ENCODE peak calls at places on chromosomes 5 and 9, in ten cellular contexts. One of them, this sample, is unnamed.

GRCh38 chr9:17349816-17350215 is 215.0 kb downstream of the CNTLN start:
- DNase-seq in left ventricle myocardium inferior: no peak
- DNase-seq in fibroblast of mammary gland: peak; percentile 14
- DNase-seq in omental fat pad: no peak
- DNase-seq in uterus: no peak
- DNase-seq in choroid plexus epithelial cell: peak; percentile 66
- DNase-seq in activated B cell treated with CpG ODN at 0.5 μM for 24 hours: no peak
- DNase-seq in Calu3: no peak
- DNase-seq in AG10803: peak; percentile 70
- DNase-seq in brain microvascular endothelial cell: peak; percentile 27
- DNase-seq in this sample: no peak

GRCh38 chr5:73419414-73420390 is 28.9 kb downstream of the FOXD1 start:
- DNase-seq in left ventricle myocardium inferior: no peak
- DNase-seq in fibroblast of mammary gland: peak; percentile 50
- DNase-seq in omental fat pad: no peak
- DNase-seq in uterus: no peak
- DNase-seq in choroid plexus epithelial cell: peak; percentile 97
- DNase-seq in activated B cell treated with CpG ODN at 0.5 μM for 24 hours: no peak
- DNase-seq in Calu3: no peak
- DNase-seq in AG10803: peak; percentile 81
- DNase-seq in brain microvascular endothelial cell: peak; percentile 45
- DNase-seq in this sample: peak; percentile 27

GRCh38 chr5:169629847-169630548 is 7.1 kb upstream of the DOCK2 start:
- DNase-seq in left ventricle myocardium inferior: no peak
- DNase-seq in fibroblast of mammary gland: peak; percentile 89
- DNase-seq in omental fat pad: no peak
- DNase-seq in uterus: no peak
- DNase-seq in choroid plexus epithelial cell: peak; percentile 83
- DNase-seq in activated B cell treated with CpG ODN at 0.5 μM for 24 hours: no peak
- DNase-seq in Calu3: no peak
- DNase-seq in AG10803: peak; percentile 90
- DNase-seq in brain microvascular endothelial cell: peak; percentile 86
- DNase-seq in this sample: no peak

GRCh38 chr5:9015250-9015936 is 530.5 kb downstream of the SEMA5A start:
- DNase-seq in left ventricle myocardium inferior: no peak
- DNase-seq in fibroblast of mammary gland: peak; percentile 14
- DNase-seq in omental fat pad: no peak
- DNase-seq in uterus: no peak
- DNase-seq in choroid plexus epithelial cell: peak; percentile 88
- DNase-seq in activated B cell treated with CpG ODN at 0.5 μM for 24 hours: no peak
- DNase-seq in Calu3: no peak
- DNase-seq in AG10803: peak; percentile 80
- DNase-seq in brain microvascular endothelial cell: peak; percentile 57
- DNase-seq in this sample: no peak

GRCh38 chr5:162372265-162372664 is 304.7 kb downstream of the GABRG2 start:
- DNase-seq in left ventricle myocardium inferior: no peak
- DNase-seq in fibroblast of mammary gland: no peak
- DNase-seq in omental fat pad: no peak
- DNase-seq in uterus: no peak
- DNase-seq in choroid plexus epithelial cell: no peak
- DNase-seq in activated B cell treated with CpG ODN at 0.5 μM for 24 hours: no peak
- DNase-seq in Calu3: no peak
- DNase-seq in AG10803: no peak
- DNase-seq in brain microvascular endothelial cell: no peak
- DNase-seq in this sample: no peak

GRCh38 chr9:36450110-36450732 is 50.2 kb upstream of the RNF38 start:
- DNase-seq in left ventricle myocardium inferior: no peak
- DNase-seq in fibroblast of mammary gland: peak; percentile 65
- DNase-seq in omental fat pad: no peak
- DNase-seq in uterus: no peak
- DNase-seq in choroid plexus epithelial cell: peak; percentile 73
- DNase-seq in activated B cell treated with CpG ODN at 0.5 μM for 24 hours: no peak
- DNase-seq in Calu3: peak; percentile 2
- DNase-seq in AG10803: peak; percentile 57
- DNase-seq in brain microvascular endothelial cell: peak; percentile 12
- DNase-seq in this sample: no peak

GRCh38 chr5:75040973-75041372 is 11.4 kb downstream of the GCNT4 start:
- DNase-seq in left ventricle myocardium inferior: no peak
- DNase-seq in fibroblast of mammary gland: peak; percentile 63
- DNase-seq in omental fat pad: no peak
- DNase-seq in uterus: no peak
- DNase-seq in choroid plexus epithelial cell: peak; percentile 68
- DNase-seq in activated B cell treated with CpG ODN at 0.5 μM for 24 hours: no peak
- DNase-seq in Calu3: no peak
- DNase-seq in AG10803: peak; percentile 84
- DNase-seq in brain microvascular endothelial cell: peak; percentile 28
- DNase-seq in this sample: no peak

GRCh38 chr5:116032094-116032517 is at the start of gene ARL14EPL:
- DNase-seq in left ventricle myocardium inferior: peak; percentile 14
- DNase-seq in fibroblast of mammary gland: peak; percentile 90
- DNase-seq in omental fat pad: peak; percentile 27
- DNase-seq in uterus: peak; percentile 15
- DNase-seq in choroid plexus epithelial cell: peak; percentile 97
- DNase-seq in activated B cell treated with CpG ODN at 0.5 μM for 24 hours: no peak
- DNase-seq in Calu3: peak; percentile 83
- DNase-seq in AG10803: peak; percentile 71
- DNase-seq in brain microvascular endothelial cell: peak; percentile 94
- DNase-seq in this sample: no peak

GRCh38 chr9:95023217-95024003 is 294.1 kb downstream of the FANCC start:
- DNase-seq in left ventricle myocardium inferior: peak; percentile 52
- DNase-seq in fibroblast of mammary gland: peak; percentile 93
- DNase-seq in omental fat pad: no peak
- DNase-seq in uterus: no peak
- DNase-seq in choroid plexus epithelial cell: peak; percentile 82
- DNase-seq in activated B cell treated with CpG ODN at 0.5 μM for 24 hours: no peak
- DNase-seq in Calu3: peak; percentile 57
- DNase-seq in AG10803: peak; percentile 83
- DNase-seq in brain microvascular endothelial cell: peak; percentile 88
- DNase-seq in this sample: no peak

GRCh38 chr9:107337676-107338590 is 54.9 kb downstream of the RAD23B start:
- DNase-seq in left ventricle myocardium inferior: no peak
- DNase-seq in fibroblast of mammary gland: peak; percentile 74
- DNase-seq in omental fat pad: no peak
- DNase-seq in uterus: peak; percentile 29
- DNase-seq in choroid plexus epithelial cell: no peak
- DNase-seq in activated B cell treated with CpG ODN at 0.5 μM for 24 hours: no peak
- DNase-seq in Calu3: no peak
- DNase-seq in AG10803: peak; percentile 62
- DNase-seq in brain microvascular endothelial cell: no peak
- DNase-seq in this sample: no peak

GRCh38 chr9:8600914-8601680 is 801.5 kb upstream of the DMAC1 start:
- DNase-seq in left ventricle myocardium inferior: no peak
- DNase-seq in fibroblast of mammary gland: peak; percentile 23
- DNase-seq in omental fat pad: no peak
- DNase-seq in uterus: no peak
- DNase-seq in choroid plexus epithelial cell: no peak
- DNase-seq in activated B cell treated with CpG ODN at 0.5 μM for 24 hours: no peak
- DNase-seq in Calu3: no peak
- DNase-seq in AG10803: no peak
- DNase-seq in brain microvascular endothelial cell: no peak
- DNase-seq in this sample: no peak

GRCh38 chr5:32538031-32538547 is 47.3 kb upstream of the SUB1 start:
- DNase-seq in left ventricle myocardium inferior: peak; percentile 62
- DNase-seq in fibroblast of mammary gland: no peak
- DNase-seq in omental fat pad: no peak
- DNase-seq in uterus: no peak
- DNase-seq in choroid plexus epithelial cell: no peak
- DNase-seq in activated B cell treated with CpG ODN at 0.5 μM for 24 hours: peak; percentile 33
- DNase-seq in Calu3: no peak
- DNase-seq in AG10803: no peak
- DNase-seq in brain microvascular endothelial cell: no peak
- DNase-seq in this sample: no peak

GRCh38 chr5:58615931-58616330 is 33.1 kb downstream of the RAB3C start:
- DNase-seq in left ventricle myocardium inferior: no peak
- DNase-seq in fibroblast of mammary gland: no peak
- DNase-seq in omental fat pad: no peak
- DNase-seq in uterus: no peak
- DNase-seq in choroid plexus epithelial cell: no peak
- DNase-seq in activated B cell treated with CpG ODN at 0.5 μM for 24 hours: no peak
- DNase-seq in Calu3: no peak
- DNase-seq in AG10803: no peak
- DNase-seq in brain microvascular endothelial cell: no peak
- DNase-seq in this sample: no peak

GRCh38 chr9:76655121-76655531 is 109.1 kb upstream of the PCA3 start:
- DNase-seq in left ventricle myocardium inferior: no peak
- DNase-seq in fibroblast of mammary gland: peak; percentile 30
- DNase-seq in omental fat pad: no peak
- DNase-seq in uterus: no peak
- DNase-seq in choroid plexus epithelial cell: peak; percentile 83
- DNase-seq in activated B cell treated with CpG ODN at 0.5 μM for 24 hours: no peak
- DNase-seq in Calu3: no peak
- DNase-seq in AG10803: no peak
- DNase-seq in brain microvascular endothelial cell: peak; percentile 58
- DNase-seq in this sample: no peak

GRCh38 chr9:76662476-76663281 is 101.6 kb upstream of the PCA3 start:
- DNase-seq in left ventricle myocardium inferior: no peak
- DNase-seq in fibroblast of mammary gland: no peak
- DNase-seq in omental fat pad: no peak
- DNase-seq in uterus: no peak
- DNase-seq in choroid plexus epithelial cell: no peak
- DNase-seq in activated B cell treated with CpG ODN at 0.5 μM for 24 hours: no peak
- DNase-seq in Calu3: no peak
- DNase-seq in AG10803: no peak
- DNase-seq in brain microvascular endothelial cell: no peak
- DNase-seq in this sample: no peak

GRCh38 chr9:76655970-76656369 is 108.3 kb upstream of the PCA3 start:
- DNase-seq in left ventricle myocardium inferior: no peak
- DNase-seq in fibroblast of mammary gland: no peak
- DNase-seq in omental fat pad: no peak
- DNase-seq in uterus: no peak
- DNase-seq in choroid plexus epithelial cell: peak; percentile 49
- DNase-seq in activated B cell treated with CpG ODN at 0.5 μM for 24 hours: no peak
- DNase-seq in Calu3: no peak
- DNase-seq in AG10803: no peak
- DNase-seq in brain microvascular endothelial cell: no peak
- DNase-seq in this sample: no peak

GRCh38 chr9:76657265-76657664 is 107.0 kb upstream of the PCA3 start:
- DNase-seq in left ventricle myocardium inferior: no peak
- DNase-seq in fibroblast of mammary gland: peak; percentile 49
- DNase-seq in omental fat pad: no peak
- DNase-seq in uterus: no peak
- DNase-seq in choroid plexus epithelial cell: no peak
- DNase-seq in activated B cell treated with CpG ODN at 0.5 μM for 24 hours: no peak
- DNase-seq in Calu3: no peak
- DNase-seq in AG10803: no peak
- DNase-seq in brain microvascular endothelial cell: no peak
- DNase-seq in this sample: no peak

GRCh38 chr9:76658510-76659231 is 105.6 kb upstream of the PCA3 start:
- DNase-seq in left ventricle myocardium inferior: no peak
- DNase-seq in fibroblast of mammary gland: peak; percentile 81
- DNase-seq in omental fat pad: no peak
- DNase-seq in uterus: no peak
- DNase-seq in choroid plexus epithelial cell: peak; percentile 92
- DNase-seq in activated B cell treated with CpG ODN at 0.5 μM for 24 hours: no peak
- DNase-seq in Calu3: no peak
- DNase-seq in AG10803: peak; percentile 76
- DNase-seq in brain microvascular endothelial cell: peak; percentile 44
- DNase-seq in this sample: no peak
- TF ChIP-seq CTCF in left ventricle myocardium inferior: peak; percentile 69
- TF ChIP-seq CTCF in fibroblast of mammary gland: peak; percentile 79
- TF ChIP-seq CTCF in omental fat pad: no peak
- TF ChIP-seq CTCF in uterus: peak; percentile 48
- TF ChIP-seq CTCF in choroid plexus epithelial cell: peak; percentile 71
- TF ChIP-seq CTCF in activated B cell treated with CpG ODN at 0.5 μM for 24 hours: peak; percentile 19
- TF ChIP-seq CTCF in Calu3: no peak
- TF ChIP-seq CTCF in AG10803: peak; percentile 81
- TF ChIP-seq CTCF in brain microvascular endothelial cell: peak; percentile 61
- TF ChIP-seq CTCF in this sample: no peak

GRCh38 chr5:133249593-133249992 is 197.8 kb downstream of the HSPA4 start:
- DNase-seq in left ventricle myocardium inferior: no peak
- DNase-seq in fibroblast of mammary gland: no peak
- DNase-seq in omental fat pad: no peak
- DNase-seq in uterus: no peak
- DNase-seq in choroid plexus epithelial cell: peak; percentile 44
- DNase-seq in activated B cell treated with CpG ODN at 0.5 μM for 24 hours: no peak
- DNase-seq in Calu3: no peak
- DNase-seq in AG10803: no peak
- DNase-seq in brain microvascular endothelial cell: no peak
- DNase-seq in this sample: no peak

GRCh38 chr5:133247145-133247709 is 195.4 kb downstream of the HSPA4 start:
- DNase-seq in left ventricle myocardium inferior: no peak
- DNase-seq in fibroblast of mammary gland: no peak
- DNase-seq in omental fat pad: no peak
- DNase-seq in uterus: no peak
- DNase-seq in choroid plexus epithelial cell: no peak
- DNase-seq in activated B cell treated with CpG ODN at 0.5 μM for 24 hours: no peak
- DNase-seq in Calu3: no peak
- DNase-seq in AG10803: no peak
- DNase-seq in brain microvascular endothelial cell: no peak
- DNase-seq in this sample: no peak

GRCh38 chr5:133246376-133247144 is 194.7 kb downstream of the HSPA4 start:
- DNase-seq in left ventricle myocardium inferior: no peak
- DNase-seq in fibroblast of mammary gland: no peak
- DNase-seq in omental fat pad: no peak
- DNase-seq in uterus: no peak
- DNase-seq in choroid plexus epithelial cell: no peak
- DNase-seq in activated B cell treated with CpG ODN at 0.5 μM for 24 hours: no peak
- DNase-seq in Calu3: no peak
- DNase-seq in AG10803: no peak
- DNase-seq in brain microvascular endothelial cell: peak; percentile 29
- DNase-seq in this sample: no peak

GRCh38 chr5:133246053-133246370 is 194.2 kb downstream of the HSPA4 start:
- DNase-seq in left ventricle myocardium inferior: no peak
- DNase-seq in fibroblast of mammary gland: no peak
- DNase-seq in omental fat pad: no peak
- DNase-seq in uterus: no peak
- DNase-seq in choroid plexus epithelial cell: no peak
- DNase-seq in activated B cell treated with CpG ODN at 0.5 μM for 24 hours: no peak
- DNase-seq in Calu3: no peak
- DNase-seq in AG10803: no peak
- DNase-seq in brain microvascular endothelial cell: no peak
- DNase-seq in this sample: no peak

GRCh38 chr5:133247881-133248642 is 196.2 kb downstream of the HSPA4 start:
- DNase-seq in left ventricle myocardium inferior: no peak
- DNase-seq in fibroblast of mammary gland: peak; percentile 44
- DNase-seq in omental fat pad: no peak
- DNase-seq in uterus: no peak
- DNase-seq in choroid plexus epithelial cell: peak; percentile 69
- DNase-seq in activated B cell treated with CpG ODN at 0.5 μM for 24 hours: no peak
- DNase-seq in Calu3: peak; percentile 76
- DNase-seq in AG10803: peak; percentile 3
- DNase-seq in brain microvascular endothelial cell: peak; percentile 15
- DNase-seq in this sample: no peak
- TF ChIP-seq CTCF in left ventricle myocardium inferior: peak; percentile 60
- TF ChIP-seq CTCF in fibroblast of mammary gland: peak; percentile 40
- TF ChIP-seq CTCF in omental fat pad: no peak
- TF ChIP-seq CTCF in uterus: no peak
- TF ChIP-seq CTCF in choroid plexus epithelial cell: peak; percentile 68
- TF ChIP-seq CTCF in activated B cell treated with CpG ODN at 0.5 μM for 24 hours: no peak
- TF ChIP-seq CTCF in Calu3: peak; percentile 80
- TF ChIP-seq CTCF in AG10803: peak; percentile 35
- TF ChIP-seq CTCF in brain microvascular endothelial cell: peak; percentile 72
- TF ChIP-seq CTCF in this sample: no peak

GRCh38 chr9:127360205-127360604 is 36.8 kb upstream of the SLC2A8 start:
- DNase-seq in left ventricle myocardium inferior: no peak
- DNase-seq in fibroblast of mammary gland: peak; percentile 31
- DNase-seq in omental fat pad: no peak
- DNase-seq in uterus: no peak
- DNase-seq in choroid plexus epithelial cell: peak; percentile 55
- DNase-seq in activated B cell treated with CpG ODN at 0.5 μM for 24 hours: no peak
- DNase-seq in Calu3: no peak
- DNase-seq in AG10803: no peak
- DNase-seq in brain microvascular endothelial cell: no peak
- DNase-seq in this sample: peak; percentile 9
- TF ChIP-seq CTCF in left ventricle myocardium inferior: peak; percentile 59
- TF ChIP-seq CTCF in fibroblast of mammary gland: peak; percentile 25
- TF ChIP-seq CTCF in omental fat pad: no peak
- TF ChIP-seq CTCF in uterus: no peak
- TF ChIP-seq CTCF in choroid plexus epithelial cell: peak; percentile 58
- TF ChIP-seq CTCF in activated B cell treated with CpG ODN at 0.5 μM for 24 hours: no peak
- TF ChIP-seq CTCF in Calu3: no peak
- TF ChIP-seq CTCF in AG10803: peak; percentile 29
- TF ChIP-seq CTCF in brain microvascular endothelial cell: peak; percentile 47
- TF ChIP-seq CTCF in this sample: no peak

GRCh38 chr5:167050568-167051214 is 1240.8 kb upstream of the WWC1 start:
- DNase-seq in left ventricle myocardium inferior: no peak
- DNase-seq in fibroblast of mammary gland: peak; percentile 71
- DNase-seq in omental fat pad: no peak
- DNase-seq in uterus: no peak
- DNase-seq in choroid plexus epithelial cell: peak; percentile 2
- DNase-seq in activated B cell treated with CpG ODN at 0.5 μM for 24 hours: no peak
- DNase-seq in Calu3: no peak
- DNase-seq in AG10803: no peak
- DNase-seq in brain microvascular endothelial cell: peak; percentile 25
- DNase-seq in this sample: no peak
- TF ChIP-seq CTCF in left ventricle myocardium inferior: no peak
- TF ChIP-seq CTCF in fibroblast of mammary gland: peak; percentile 22
- TF ChIP-seq CTCF in omental fat pad: no peak
- TF ChIP-seq CTCF in uterus: no peak
- TF ChIP-seq CTCF in choroid plexus epithelial cell: no peak
- TF ChIP-seq CTCF in activated B cell treated with CpG ODN at 0.5 μM for 24 hours: no peak
- TF ChIP-seq CTCF in Calu3: no peak
- TF ChIP-seq CTCF in AG10803: no peak
- TF ChIP-seq CTCF in brain microvascular endothelial cell: no peak
- TF ChIP-seq CTCF in this sample: no peak